ENCODE peak calls at places on chromosomes 5 and 9, in eight cellular contexts. V, X, B, J, M, S, U and A are unnamed samples.

GRCh38 chr9:116493183-116493582 is 193.9 kb upstream of the TRIM32 start:
- DNase-seq in V (no peak), X (no peak), B (no peak), J (no peak), M (no peak), S (no peak), U (no peak), A (no peak)

GRCh38 chr5:145925803-145926202 is 10.6 kb upstream of the SH3RF2 start:
- DNase-seq in V (no peak), X (no peak), B (no peak), J (peak), M (no peak), S (peak), U (no peak), A (no peak)

GRCh38 chr9:136303825-136304416 is at the start of gene CCDC187:
- DNase-seq in V (no peak), X (no peak), B (no peak), J (no peak), M (no peak), S (no peak), U (no peak), A (no peak)

GRCh38 chr5:159463590-159464321 is 133.5 kb upstream of the IL12B start:
- DNase-seq in V (no peak), X (no peak), B (no peak), J (no peak), M (no peak), S (no peak), U (no peak), A (no peak)

GRCh38 chr5:26622947-26623346 is 415.4 kb downstream of the CDH9 start:
- DNase-seq in V (no peak), X (no peak), B (no peak), J (no peak), M (no peak), S (no peak), U (no peak), A (no peak)

GRCh38 chr5:141208478-141208877 is at the start of gene PCDHB12:
- DNase-seq in V (no peak), X (no peak), B (no peak), J (no peak), M (no peak), S (no peak), U (peak), A (peak)

GRCh38 chr9:93679536-93680444 is 103.4 kb downstream of the PHF2 start:
- DNase-seq in V (no peak), X (peak), B (peak), J (no peak), M (no peak), S (no peak), U (no peak), A (peak)

GRCh38 chr5:37665272-37665671 is 174.6 kb downstream of the GDNF start:
- DNase-seq in V (no peak), X (no peak), B (no peak), J (peak), M (no peak), S (peak), U (no peak), A (no peak)

GRCh38 chr5:99061711-99062110 is 132.9 kb upstream of the CHD1 start:
- DNase-seq in V (no peak), X (no peak), B (no peak), J (peak), M (no peak), S (peak), U (no peak), A (no peak)

GRCh38 chr5:62692946-62693713 is 114.5 kb downstream of the LRRC70 start:
- DNase-seq in V (peak), X (no peak), B (no peak), J (no peak), M (no peak), S (no peak), U (no peak), A (no peak)

GRCh38 chr9:77731930-77732329 is 83.8 kb upstream of the GNA14 start:
- DNase-seq in V (peak), X (no peak), B (no peak), J (no peak), M (no peak), S (no peak), U (no peak), A (no peak)

GRCh38 chr5:107975568-107975967 is 304.8 kb upstream of the EFNA5 start:
- DNase-seq in V (no peak), X (no peak), B (no peak), J (no peak), M (no peak), S (no peak), U (no peak), A (no peak)

GRCh38 chr5:62206150-62206829 is 99.7 kb upstream of the KIF2A start:
- DNase-seq in V (peak), X (no peak), B (no peak), J (peak), M (no peak), S (no peak), U (peak), A (peak)

GRCh38 chr5:821504-821903 is 29.3 kb downstream of the ZDHHC11 start:
- DNase-seq in V (no peak), X (no peak), B (no peak), J (no peak), M (no peak), S (no peak), U (no peak), A (no peak)

GRCh38 chr5:38845555-38846378 is at the start of gene OSMR:
- DNase-seq in V (no peak), X (peak), B (peak), J (peak), M (peak), S (peak), U (peak), A (peak)

GRCh38 chr9:75289332-75289731 is 201.0 kb downstream of the OSTF1 start:
- DNase-seq in V (no peak), X (no peak), B (no peak), J (no peak), M (no peak), S (no peak), U (no peak), A (no peak)

GRCh38 chr5:82265052-82265451 is 13.1 kb downstream of the RPS23 start:
- DNase-seq in V (no peak), X (no peak), B (no peak), J (peak), M (no peak), S (peak), U (no peak), A (no peak)

GRCh38 chr5:8270246-8270645 is 401.3 kb downstream of the MTRR start:
- DNase-seq in V (no peak), X (no peak), B (no peak), J (no peak), M (no peak), S (no peak), U (no peak), A (no peak)

GRCh38 chr9:74330487-74331214 is 166.5 kb upstream of the RORB start:
- DNase-seq in V (no peak), X (no peak), B (no peak), J (peak), M (no peak), S (no peak), U (no peak), A (no peak)

GRCh38 chr9:69985971-69986370 is 57.7 kb upstream of the MAMDC2 start:
- DNase-seq in V (no peak), X (no peak), B (no peak), J (peak), M (no peak), S (peak), U (no peak), A (no peak)

GRCh38 chr9:107751522-107752235 is 262.1 kb upstream of the KLF4 start:
- DNase-seq in V (peak), X (no peak), B (peak), J (peak), M (no peak), S (peak), U (peak), A (no peak)

GRCh38 chr9:893843-894420 is 52.4 kb downstream of the DMRT1 start:
- DNase-seq in V (peak), X (peak), B (peak), J (peak), M (no peak), S (peak), U (peak), A (peak)

GRCh38 chr5:52809884-52810283 is 22.2 kb downstream of the ITGA1 start:
- DNase-seq in V (no peak), X (no peak), B (no peak), J (peak), M (no peak), S (peak), U (no peak), A (no peak)

GRCh38 chr5:34898258-34898895 is 16.9 kb downstream of the RAD1 start:
- DNase-seq in V (peak), X (peak), B (peak), J (peak), M (peak), S (peak), U (peak), A (peak)

GRCh38 chr5:67211926-67212325 is 15.3 kb upstream of the CD180 start:
- DNase-seq in V (no peak), X (no peak), B (no peak), J (peak), M (no peak), S (peak), U (peak), A (no peak)

GRCh38 chr5:76716456-76717157 is 681 bp downstream of the F2R start:
- DNase-seq in V (no peak), X (peak), B (peak), J (no peak), M (no peak), S (no peak), U (no peak), A (peak)

GRCh38 chr5:34698109-34698419 is 41.9 kb downstream of the RAI14 start:
- DNase-seq in V (no peak), X (no peak), B (no peak), J (no peak), M (no peak), S (no peak), U (no peak), A (no peak)

GRCh38 chr5:54362434-54362833 is 52.1 kb upstream of the ARL15 start:
- DNase-seq in V (no peak), X (no peak), B (no peak), J (peak), M (no peak), S (no peak), U (no peak), A (no peak)

GRCh38 chr9:73565833-73566465 is 414.3 kb downstream of the ANXA1 start:
- DNase-seq in V (peak), X (no peak), B (no peak), J (peak), M (no peak), S (no peak), U (peak), A (peak)

GRCh38 chr5:96626956-96627355 is 35.2 kb upstream of the CAST start:
- DNase-seq in V (no peak), X (no peak), B (no peak), J (peak), M (no peak), S (peak), U (no peak), A (no peak)

GRCh38 chr5:6684075-6684474 is 29.2 kb upstream of the TENT4A start:
- DNase-seq in V (no peak), X (no peak), B (no peak), J (no peak), M (no peak), S (no peak), U (no peak), A (no peak)

DNA sequence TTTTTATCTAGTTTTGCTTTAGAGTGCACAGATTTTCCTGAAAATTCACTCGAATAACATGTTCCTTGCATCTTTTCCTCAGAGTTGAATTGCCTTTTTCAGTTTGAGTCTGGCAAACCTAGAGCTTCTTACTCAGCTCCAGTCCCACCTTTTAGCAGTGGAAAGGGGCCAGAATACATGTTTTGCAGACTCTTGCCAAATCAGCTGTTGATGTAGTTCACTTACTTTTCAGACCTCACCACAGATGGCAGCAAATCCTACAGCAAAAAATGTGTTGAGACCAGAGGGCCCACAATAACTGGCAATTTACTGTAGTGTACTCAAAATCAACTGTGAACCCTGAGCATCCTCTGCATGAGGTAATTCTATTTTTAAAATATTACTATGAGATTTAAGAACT is 545.2 kb upstream of the ACO1 start:
- DNase-seq in V (no peak), X (no peak), B (no peak), J (no peak), M (no peak), S (no peak), U (peak), A (no peak)
- TF ChIP-seq CTCF in V (no peak), X (no peak), B (no peak), J (no peak), M (no peak), S (no peak), U (no peak), A (no peak)

GRCh38 chr9:129885670-129886106 is 50.4 kb downstream of the USP20 start:
- DNase-seq in V (peak), X (peak), B (peak), J (peak), M (peak), S (peak), U (peak), A (peak)

GRCh38 chr9:129888809-129889460 is 53.7 kb downstream of the USP20 start:
- DNase-seq in V (no peak), X (no peak), B (no peak), J (no peak), M (no peak), S (no peak), U (no peak), A (no peak)

GRCh38 chr9:129888085-129888808 is 53.0 kb downstream of the USP20 start:
- DNase-seq in V (peak), X (no peak), B (peak), J (no peak), M (no peak), S (no peak), U (no peak), A (no peak)

GRCh38 chr9:129886226-129887174 is 51.2 kb downstream of the USP20 start:
- DNase-seq in V (peak), X (no peak), B (no peak), J (no peak), M (no peak), S (no peak), U (no peak), A (no peak)

GRCh38 chr9:129887210-129888084 is 52.2 kb downstream of the USP20 start:
- DNase-seq in V (peak), X (no peak), B (no peak), J (peak), M (no peak), S (peak), U (no peak), A (no peak)
- TF ChIP-seq CTCF in V (peak), X (no peak), B (no peak), J (peak), M (no peak), S (peak), U (no peak), A (no peak)

DNA sequence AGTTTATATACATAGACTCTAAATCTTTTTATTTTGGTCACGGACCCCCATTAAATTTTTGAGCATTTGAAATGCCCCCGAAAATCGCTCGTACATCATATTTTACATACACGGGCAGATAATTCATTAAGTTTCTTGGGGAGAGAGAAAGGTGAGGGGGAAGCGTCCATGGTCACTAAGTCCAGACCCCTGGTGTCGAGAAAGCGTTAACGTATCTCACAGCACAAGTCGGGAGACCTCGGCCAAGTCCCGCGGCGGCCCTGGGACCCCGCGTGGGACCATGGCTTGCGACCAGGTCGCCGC is 794 bp downstream of the PTBP3 start:
- DNase-seq in V (no peak), X (no peak), B (no peak), J (no peak), M (no peak), S (no peak), U (no peak), A (no peak)
- TF ChIP-seq CTCF in V (no peak), X (no peak), B (no peak), J (no peak), M (no peak), S (peak), U (no peak), A (no peak)

DNA sequence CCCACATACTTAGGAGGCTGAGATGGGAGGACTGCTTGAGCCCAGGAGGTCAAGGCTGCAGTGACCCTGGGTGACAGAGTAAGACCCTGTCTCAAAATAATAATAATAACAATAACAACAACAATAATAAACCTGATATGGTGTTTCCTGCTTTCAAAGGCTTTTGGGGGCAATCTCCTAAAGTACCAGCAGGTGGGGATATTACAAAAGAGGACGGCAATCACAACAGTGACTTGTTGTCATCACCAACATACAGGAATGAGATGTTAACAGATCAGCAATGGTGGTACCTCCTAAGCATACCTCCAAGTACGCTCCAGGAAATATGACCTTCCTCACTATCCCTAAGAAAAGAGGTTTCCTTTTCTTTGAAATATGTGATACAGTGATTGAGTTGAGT is 91.1 kb upstream of the RNF180 start:
- DNase-seq in V (peak), X (no peak), B (no peak), J (peak), M (no peak), S (peak), U (peak), A (peak)
- TF ChIP-seq CTCF in V (peak), X (peak), B (peak), J (peak), M (no peak), S (peak), U (peak), A (peak)